ENCODE peak calls at places on chromosomes 11 and 22, in eight cellular contexts. N is fibroblast of villous mesenchyme; B is adrenal gland; J is GM04504; O is HCEC 1CT; X is uterus; R is cardiac fibroblast; A is stimulated activated CD4-positive, alpha-beta T cell treated with anti-CD3 and anti-CD28 coated beads, Interleukin-2, amount 100 ng/mL, for 24 hours. T is an unnamed sample.

GRCh38 chr11:133343951-133344350 is 188.3 kb downstream of the OPCML start:
- DNase-seq in N (no peak), B (no peak), J (no peak), O (no peak), X (no peak), R (peak; percentile 4), A (no peak), T (no peak)

GRCh38 chr11:71447791-71448256 is 369 bp downstream of the DHCR7 start:
- DNase-seq in N (no peak), B (peak; percentile 56), J (no peak), O (peak; percentile 9), X (no peak), R (no peak), A (peak; percentile 48), T (peak; percentile 65)

GRCh38 chr11:106733518-106734162 is 284.6 kb downstream of the GUCY1A2 start:
- DNase-seq in N (no peak), B (no peak), J (no peak), O (no peak), X (no peak), R (peak; percentile 55), A (no peak), T (no peak)

GRCh38 chr11:70372076-70372475 is 26.3 kb upstream of the CTTN start:
- DNase-seq in N (no peak), B (no peak), J (no peak), O (no peak), X (no peak), R (no peak), A (no peak), T (no peak)

GRCh38 chr11:12069053-12069676 is 41.2 kb upstream of the MICAL2 start:
- DNase-seq in N (no peak), B (no peak), J (no peak), O (no peak), X (no peak), R (no peak), A (no peak), T (no peak)

GRCh38 chr11:64233913-64234839 is at the start of gene VEGFB:
- DNase-seq in N (peak; percentile 58), B (peak; percentile 74), J (no peak), O (no peak), X (peak; percentile 71), R (no peak), A (peak; percentile 70), T (peak; percentile 94)

GRCh38 chr11:47123094-47123493 is 53.6 kb downstream of the ARFGAP2 start:
- DNase-seq in N (no peak), B (no peak), J (no peak), O (no peak), X (no peak), R (no peak), A (no peak), T (no peak)

GRCh38 chr11:122814401-122814800 is 23.9 kb upstream of the CRTAM start:
- DNase-seq in N (no peak), B (no peak), J (no peak), O (no peak), X (no peak), R (no peak), A (no peak), T (peak; percentile 15)

GRCh38 chr11:107591446-107592236 is 694 bp downstream of the ELMOD1 start:
- DNase-seq in N (peak; percentile 15), B (no peak), J (no peak), O (peak; percentile 43), X (no peak), R (peak; percentile 13), A (peak; percentile 46), T (peak; percentile 60)

GRCh38 chr11:13104619-13105236 is 95.6 kb downstream of the RASSF10 start:
- DNase-seq in N (no peak), B (no peak), J (no peak), O (no peak), X (no peak), R (no peak), A (no peak), T (no peak)

GRCh38 chr11:70161043-70161625 is 42.0 kb upstream of the FADD start:
- DNase-seq in N (no peak), B (no peak), J (no peak), O (no peak), X (no peak), R (no peak), A (no peak), T (no peak)

GRCh38 chr11:35549787-35550186 is 24.4 kb upstream of the PAMR1 start:
- DNase-seq in N (peak; percentile 96), B (no peak), J (peak; percentile 93), O (peak; percentile 97), X (no peak), R (peak; percentile 97), A (no peak), T (no peak)

GRCh38 chr22:49689858-49690257 is 137.8 kb downstream of the BRD1 start:
- DNase-seq in N (no peak), B (no peak), J (no peak), O (no peak), X (no peak), R (no peak), A (no peak), T (no peak)

T was measured in GM20000.